ENCODE peak calls at places on chromosomes 11 and 22, in four cellular contexts. One of them, this sample, is unnamed.

GRCh38 chr11:103051986-103052385 is 40.0 kb downstream of the DCUN1D5 start:
- DNase-seq in A549: no peak
- DNase-seq in NCI-H1436: no peak
- DNase-seq in glomerular endothelial cell: no peak
- DNase-seq in this sample: no peak

GRCh38 chr11:44005076-44005800 is 42.5 kb upstream of the ACCSL start:
- DNase-seq in A549: no peak
- DNase-seq in NCI-H1436: peak
- DNase-seq in glomerular endothelial cell: no peak
- DNase-seq in this sample: no peak

GRCh38 chr22:36160499-36160942 is at the start of gene APOL3:
- DNase-seq in A549: no peak
- DNase-seq in NCI-H1436: no peak
- DNase-seq in glomerular endothelial cell: no peak
- DNase-seq in this sample: no peak

GRCh38 chr11:128552783-128553661 is 34.3 kb downstream of the ETS1 start:
- DNase-seq in A549: no peak
- DNase-seq in NCI-H1436: no peak
- DNase-seq in glomerular endothelial cell: no peak
- DNase-seq in this sample: no peak

GRCh38 chr11:126426820-126427749 is 71.6 kb downstream of the ST3GAL4 start:
- DNase-seq in A549: no peak
- DNase-seq in NCI-H1436: no peak
- DNase-seq in glomerular endothelial cell: no peak
- DNase-seq in this sample: no peak

GRCh38 chr11:34276465-34276864 is 81.3 kb downstream of the ABTB2 start:
- DNase-seq in A549: no peak
- DNase-seq in NCI-H1436: no peak
- DNase-seq in glomerular endothelial cell: no peak
- DNase-seq in this sample: no peak

GRCh38 chr11:105367129-105367528 is 227.6 kb upstream of the CARD18 start:
- DNase-seq in A549: no peak
- DNase-seq in NCI-H1436: no peak
- DNase-seq in glomerular endothelial cell: no peak
- DNase-seq in this sample: no peak

GRCh38 chr22:40728731-40729189 is 49.5 kb downstream of the MCHR1 start:
- DNase-seq in A549: no peak
- DNase-seq in NCI-H1436: peak
- DNase-seq in glomerular endothelial cell: no peak
- DNase-seq in this sample: peak

GRCh38 chr11:64675417-64676252 is 47.4 kb downstream of the NRXN2 start:
- DNase-seq in A549: peak
- DNase-seq in NCI-H1436: peak
- DNase-seq in glomerular endothelial cell: no peak
- DNase-seq in this sample: no peak

GRCh38 chr11:33177676-33178336 is 16.5 kb upstream of the CSTF3 start:
- DNase-seq in A549: no peak
- DNase-seq in NCI-H1436: no peak
- DNase-seq in glomerular endothelial cell: no peak
- DNase-seq in this sample: no peak

GRCh38 chr11:76249195-76249741 is 43.0 kb upstream of the WNT11 start:
- DNase-seq in A549: no peak
- DNase-seq in NCI-H1436: no peak
- DNase-seq in glomerular endothelial cell: no peak
- DNase-seq in this sample: no peak

GRCh38 chr22:36562261-36562835 is 33.4 kb upstream of the EIF3D start:
- DNase-seq in A549: peak
- DNase-seq in NCI-H1436: no peak
- DNase-seq in glomerular endothelial cell: no peak
- DNase-seq in this sample: no peak

GRCh38 chr22:42273855-42274451 is 3.5 kb upstream of the TCF20 start:
- DNase-seq in A549: no peak
- DNase-seq in NCI-H1436: no peak
- DNase-seq in glomerular endothelial cell: no peak
- DNase-seq in this sample: no peak

This sample was measured in T47D.